ENCODE peak calls at places on chromosomes 4 and X, in four cellular contexts. Z is IMR-90, M is trophoblast cell, E is mesenchymal stem cell. O is an unnamed sample.
A peak's percentile ranks its signal among the peaks of the same experiment; 100 is the strongest.

GRCh38 chr4:37673523-37674192 is 12.5 kb downstream of the RELL1 start:
- DNase-seq in E (no peak), M (no peak), Z (no peak), O (no peak)

GRCh38 chr4:17721496-17722360 is 59.7 kb downstream of the FAM184B start:
- DNase-seq in Z (peak; percentile 23), M (no peak), E (no peak), O (no peak)

GRCh38 chr4:131302108-131302507 is 1847.0 kb upstream of the PCDH10 start:
- DNase-seq in E (no peak), Z (no peak), M (no peak), O (no peak)

GRCh38 chr4:182111586-182111985 is 131.6 kb upstream of the TENM3 start:
- DNase-seq in E (no peak), M (no peak), Z (no peak), O (no peak)

GRCh38 chrX:70208479-70208878 is 26.0 kb upstream of the AWAT1 start:
- DNase-seq in E (no peak), Z (peak; percentile 4), M (no peak), O (no peak)

GRCh38 chr4:160091631-160092030 is 988.8 kb downstream of the RAPGEF2 start:
- DNase-seq in Z (no peak), M (no peak), E (no peak), O (no peak)

GRCh38 chr4:156779774-156780173 is 191.8 kb downstream of the PDGFC start:
- DNase-seq in M (no peak), Z (peak; percentile 95), E (peak; percentile 95), O (no peak)

GRCh38 chrX:139889760-139890159 is 43.1 kb downstream of the ATP11C start:
- DNase-seq in M (peak; percentile 18), E (peak; percentile 34), Z (peak; percentile 31), O (no peak)

GRCh38 chr4:156571146-156571545 is 400.5 kb downstream of the PDGFC start:
- DNase-seq in M (no peak), E (no peak), Z (no peak), O (no peak)

GRCh38 chr4:163166041-163166579 is 580 bp downstream of the NAF1 start:
- DNase-seq in M (peak; percentile 60), Z (peak; percentile 33), E (peak; percentile 77), O (peak; percentile 57)

GRCh38 chr4:107809236-107809635 is 15.5 kb upstream of the SGMS2 start:
- DNase-seq in E (no peak), Z (no peak), M (no peak), O (no peak)

GRCh38 chr4:26235500-26235899 is 85.3 kb upstream of the RBPJ start:
- DNase-seq in M (peak; percentile 44), Z (peak; percentile 75), E (peak; percentile 71), O (no peak)

GRCh38 chr4:41525129-41525528 is 12.8 kb upstream of the LIMCH1 start:
- DNase-seq in M (peak; percentile 87), Z (peak; percentile 69), E (peak; percentile 75), O (peak; percentile 75)

GRCh38 chrX:109534933-109535332 is 1.7 kb upstream of the NXT2 start:
- DNase-seq in Z (no peak), E (no peak), M (no peak), O (no peak)

GRCh38 chrX:109537324-109537665 is 651 bp downstream of the NXT2 start:
- DNase-seq in Z (peak; percentile 77), M (peak; percentile 96), E (peak; percentile 95), O (no peak)

GRCh38 chrX:109535578-109535977 is 1.1 kb upstream of the NXT2 start:
- DNase-seq in E (no peak), Z (no peak), M (no peak), O (no peak)

GRCh38 chrX:109533631-109534030 is 3.0 kb upstream of the NXT2 start:
- DNase-seq in M (peak; percentile 9), Z (peak; percentile 1), E (no peak), O (no peak)

GRCh38 chrX:109536439-109537323 is at the start of gene NXT2:
- DNase-seq in E (peak; percentile 95), Z (peak; percentile 90), M (peak; percentile 80), O (peak; percentile 84)
- H2BK5ac ChIP-seq in E (no peak within 1 kb of the TSS), Z (peak within 1 kb of the TSS; percentile 96), M (peak within 1 kb of the TSS; percentile 50), O (no peak within 1 kb of the TSS)

GRCh38 chr4:4412661-4413372 is 25.9 kb downstream of the NSG1 start:
- DNase-seq in Z (no peak), M (no peak), E (no peak), O (no peak)
- H3K23ac ChIP-seq in Z (no peak overlapping the region), M (no peak overlapping the region), E (no peak overlapping the region), O (no peak overlapping the region)

GRCh38 chr4:7698586-7698985 is 241.1 kb downstream of the AFAP1 start:
- DNase-seq in E (peak; percentile 31), Z (peak; percentile 11), M (no peak), O (no peak)

GRCh38 chr4:7699825-7700224 is 239.8 kb downstream of the AFAP1 start:
- DNase-seq in E (no peak), M (no peak), Z (no peak), O (no peak)

GRCh38 chr4:7697326-7697725 is 242.3 kb downstream of the AFAP1 start:
- DNase-seq in E (no peak), M (no peak), Z (no peak), O (no peak)

GRCh38 chr4:7699040-7699439 is 240.6 kb downstream of the AFAP1 start:
- DNase-seq in M (no peak), Z (peak; percentile 86), E (peak; percentile 91), O (no peak)

GRCh38 chr4:7697821-7698220 is 241.8 kb downstream of the AFAP1 start:
- DNase-seq in Z (no peak), E (no peak), M (no peak), O (no peak)
- H3K4me2 ChIP-seq in Z (no peak overlapping the region), E (no peak overlapping the region), M (no peak overlapping the region), O (no peak overlapping the region)

GRCh38 chr4:123401466-123402175 is 5.0 kb downstream of the SPRY1 start:
- DNase-seq in M (no peak), E (no peak), Z (no peak), O (no peak)
- H2BK5ac ChIP-seq in M (no peak overlapping the region), E (no peak overlapping the region), Z (no peak overlapping the region), O (no peak overlapping the region)

DNA sequence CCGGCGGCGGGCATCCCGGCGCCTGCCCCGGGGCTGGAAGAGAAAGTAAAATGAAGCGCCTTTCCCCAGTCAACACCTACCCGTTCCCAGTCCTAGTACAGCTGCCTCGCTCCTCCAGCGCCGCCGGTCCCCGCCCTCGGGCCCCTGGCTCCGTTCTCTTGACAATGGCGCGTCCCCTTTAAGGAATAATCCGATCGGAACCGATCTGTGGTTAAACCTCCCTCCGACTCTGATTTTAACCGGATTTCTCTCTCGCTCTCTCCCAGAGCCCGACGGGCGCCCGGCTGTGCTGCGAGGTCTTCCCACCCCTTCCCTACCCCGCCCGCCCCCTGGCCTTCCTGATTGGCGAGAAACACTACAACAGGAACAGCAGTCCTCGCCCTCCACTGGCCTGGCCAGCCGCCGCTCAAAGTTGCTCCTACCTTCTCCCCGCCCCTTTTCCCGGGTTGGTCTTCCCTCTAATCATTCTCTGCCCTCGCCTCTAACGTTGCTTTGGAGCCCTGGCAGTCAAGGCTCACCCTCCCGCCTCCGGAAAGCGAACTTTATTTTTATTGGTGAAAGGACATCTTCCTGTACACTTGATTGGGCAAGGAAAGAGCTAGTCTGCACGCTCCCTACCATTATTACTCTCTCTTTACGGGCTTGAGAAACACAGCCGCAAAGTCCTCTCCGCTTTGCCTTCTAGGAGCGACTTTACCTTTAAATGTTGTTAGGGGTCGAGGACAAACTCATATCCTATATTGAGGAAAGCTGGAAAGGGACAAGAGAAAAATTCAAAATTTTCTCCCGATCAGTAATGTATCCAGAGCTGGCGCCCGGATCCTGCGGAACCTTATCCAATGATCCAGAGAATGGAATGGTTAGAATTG is at the start of gene FRYL:
- DNase-seq in M (peak; percentile 100), E (peak; percentile 100), Z (peak; percentile 99), O (peak; percentile 99)
- H3K23ac ChIP-seq in M (no peak within 1 kb of the TSS), E (peak within 1 kb of the TSS; percentile 6), Z (peak within 1 kb of the TSS; percentile 84), O (peak within 1 kb of the TSS; percentile 87)

DNA sequence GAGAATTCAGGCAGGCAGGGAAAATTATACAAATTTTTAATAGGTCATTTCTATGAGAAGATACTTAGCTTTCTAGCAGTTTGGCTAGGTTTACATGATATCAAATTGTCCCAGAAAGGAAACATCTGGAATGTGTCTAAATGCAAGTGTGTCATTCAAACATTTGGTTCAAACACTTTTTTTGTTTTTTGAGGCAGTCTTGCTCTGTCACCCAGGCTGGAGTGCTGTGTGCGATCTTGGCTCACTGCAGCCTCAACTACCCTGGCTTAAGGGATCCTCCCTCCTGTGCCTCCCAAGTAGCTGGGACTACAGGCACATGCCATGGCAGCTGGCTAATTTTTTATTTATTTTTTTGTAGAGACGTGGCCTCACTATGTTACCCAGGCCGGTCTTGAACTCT is 31.6 kb downstream of the SPARCL1 start:
- DNase-seq in M (no peak), E (no peak), Z (no peak), O (no peak)
- H3K4me2 ChIP-seq in M (no peak overlapping the region), E (no peak overlapping the region), Z (no peak overlapping the region), O (no peak overlapping the region)

DNA sequence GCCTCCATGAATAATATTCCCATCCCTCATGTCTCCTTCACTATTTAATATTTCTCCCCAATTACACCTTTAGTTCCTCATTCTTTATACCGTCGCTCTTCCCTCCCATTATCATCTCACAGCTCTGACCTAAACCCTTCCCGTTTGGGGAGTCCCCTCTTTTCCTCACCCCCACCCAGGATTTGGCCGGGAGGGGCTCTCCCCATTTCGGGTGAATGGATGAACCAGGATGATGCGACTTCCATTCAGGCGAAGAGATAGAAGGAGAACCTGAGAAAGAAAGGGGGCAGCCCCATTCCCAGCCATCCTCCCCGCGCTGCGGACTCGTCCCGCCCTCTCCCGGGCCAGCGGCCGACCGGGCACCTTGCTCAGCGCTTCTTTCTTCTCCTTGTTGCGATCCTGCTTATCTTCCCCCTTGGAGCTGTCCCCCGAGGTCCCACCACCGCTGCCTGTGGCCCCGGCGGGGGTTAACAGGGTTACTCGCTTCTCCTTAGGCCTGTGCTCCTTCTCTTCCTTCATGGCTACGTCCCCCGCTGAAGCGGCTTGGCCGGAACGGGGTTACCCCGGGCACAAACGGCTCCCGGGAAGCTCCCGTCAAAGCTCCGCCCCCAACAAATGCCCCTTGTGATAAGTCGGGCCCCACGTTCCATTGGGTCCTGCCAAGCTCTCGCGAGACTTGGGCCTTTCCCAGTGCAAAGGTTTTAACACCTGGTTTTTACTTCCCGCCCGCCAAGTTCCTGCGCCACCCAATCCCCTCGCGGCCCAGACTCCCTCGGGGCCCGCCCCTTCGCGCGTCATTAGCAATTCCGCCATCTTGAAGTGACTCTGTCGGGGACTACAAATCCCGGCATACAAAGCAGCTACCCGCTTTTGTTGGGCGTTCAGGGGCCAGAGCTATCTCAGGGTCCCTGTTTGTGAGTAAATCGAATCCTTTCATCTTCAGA is at the start of gene UPF3B:
- DNase-seq in M (peak; percentile 98), Z (peak; percentile 98), E (peak; percentile 98), O (peak; percentile 93)
- H2BK5ac ChIP-seq in M (peak within 1 kb of the TSS; percentile 89), Z (peak within 1 kb of the TSS; percentile 63), E (no peak within 1 kb of the TSS), O (no peak within 1 kb of the TSS)

GRCh38 chr4:48830706-48831531 is at the start of gene OCIAD1:
- DNase-seq in Z (peak; percentile 100), E (peak; percentile 99), M (peak; percentile 100), O (peak; percentile 97)
- H3K23ac ChIP-seq in Z (peak within 1 kb of the TSS; percentile 94), E (peak within 1 kb of the TSS; percentile 63), M (no peak within 1 kb of the TSS), O (peak within 1 kb of the TSS; percentile 71)

O was measured in neuronal stem cell.